ENCODE peak calls at places on chromosomes 11 and 22, in six cellular contexts. F, C, G, J, T and I are unnamed samples.

GRCh38 chr11:60974726-60975125 is 3.2 kb downstream of the CD6 start:
- DNase-seq in F (no peak), C (no peak), G (no peak), J (no peak), T (no peak), I (no peak)

GRCh38 chr11:86803641-86804040 is 3.3 kb downstream of the PRSS23 start:
- DNase-seq in F (no peak), C (no peak), G (no peak), J (no peak), T (no peak), I (no peak)

GRCh38 chr11:120285256-120285655 is 39.8 kb upstream of the TLCD5 start:
- DNase-seq in F (no peak), C (no peak), G (no peak), J (no peak), T (no peak), I (no peak)

GRCh38 chr22:46150615-46151423 is 493 bp downstream of the PPARA start:
- DNase-seq in F (peak), C (peak), G (peak), J (peak), T (peak), I (peak)

GRCh38 chr11:12202911-12203310 is 92.5 kb downstream of the MICAL2 start:
- DNase-seq in F (no peak), C (no peak), G (no peak), J (no peak), T (no peak), I (no peak)

GRCh38 chr22:39435616-39436015 is 21.2 kb upstream of the MGAT3 start:
- DNase-seq in F (no peak), C (no peak), G (no peak), J (no peak), T (no peak), I (no peak)

GRCh38 chr22:49659924-49660315 is 167.8 kb downstream of the BRD1 start:
- DNase-seq in F (no peak), C (no peak), G (no peak), J (no peak), T (no peak), I (no peak)

GRCh38 chr11:72191961-72192381 is at the start of gene FOLR1:
- DNase-seq in F (no peak), C (no peak), G (peak), J (no peak), T (peak), I (no peak)

GRCh38 chr11:43360361-43361032 is 1.8 kb downstream of the TTC17 start:
- DNase-seq in F (peak), C (no peak), G (no peak), J (no peak), T (no peak), I (peak)

GRCh38 chr11:65205602-65205967 is 23.9 kb downstream of the CAPN1 start:
- DNase-seq in F (no peak), C (peak), G (no peak), J (no peak), T (no peak), I (no peak)